ENCODE peak calls at places on chromosomes 12 and 14, in eight cellular contexts. M is GM12878, N is tibial nerve, E is suprapubic skin, T is A549, Z is transverse colon, B is esophagus muscularis mucosa, F is stomach. Y is an unnamed sample.

GRCh38 chr14:80658733-80659132 is 282.8 kb downstream of the CEP128 start:
- DNase-seq in M (no peak), N (no peak), E (no peak), T (no peak), Z (no peak), B (no peak), F (no peak), Y (no peak)

GRCh38 chr12:109822951-109823411 is 10.2 kb downstream of the TRPV4 start:
- DNase-seq in M (no peak), N (no peak), E (no peak), T (no peak), Z (no peak), B (no peak), F (peak; percentile 78), Y (no peak)

GRCh38 chr12:2804390-2805145 is 7.9 kb upstream of the ITFG2 start:
- DNase-seq in M (no peak), N (peak; percentile 23), E (no peak), T (no peak), Z (no peak), B (no peak), F (no peak), Y (no peak)

GRCh38 chr14:103607039-103607668 is 21.9 kb upstream of the KLC1 start:
- DNase-seq in M (peak; percentile 62), N (peak; percentile 74), E (peak; percentile 86), T (no peak), Z (peak; percentile 81), B (peak; percentile 96), F (peak; percentile 52), Y (peak; percentile 69)

GRCh38 chr12:31323466-31324115 is 2.4 kb downstream of the SINHCAF start:
- DNase-seq in M (no peak), N (peak; percentile 9), E (peak; percentile 82), T (peak; percentile 30), Z (peak; percentile 57), B (peak; percentile 92), F (peak; percentile 51), Y (peak; percentile 65)

GRCh38 chr12:65836419-65837197 is 12.3 kb downstream of the HMGA2 start:
- DNase-seq in M (no peak), N (no peak), E (no peak), T (no peak), Z (no peak), B (no peak), F (no peak), Y (no peak)

GRCh38 chr12:130162267-130162666 is at the start of gene FZD10:
- DNase-seq in M (no peak), N (peak; percentile 32), E (no peak), T (no peak), Z (peak; percentile 26), B (no peak), F (no peak), Y (peak; percentile 93)

GRCh38 chr12:116201908-116202307 is 75.6 kb downstream of the MED13L start:
- DNase-seq in M (no peak), N (no peak), E (no peak), T (no peak), Z (no peak), B (no peak), F (no peak), Y (no peak)

GRCh38 chr12:53989227-53990113 is 4.5 kb downstream of the HOXC10 start:
- DNase-seq in M (peak; percentile 34), N (no peak), E (no peak), T (peak; percentile 69), Z (no peak), B (no peak), F (no peak), Y (no peak)

GRCh38 chr12:110995016-110995415 is 74.6 kb upstream of the MYL2 start:
- DNase-seq in M (no peak), N (no peak), E (no peak), T (no peak), Z (no peak), B (no peak), F (no peak), Y (no peak)

GRCh38 chr12:118103601-118104382 is at the start of gene VSIG10:
- DNase-seq in M (no peak), N (peak; percentile 23), E (peak; percentile 85), T (peak; percentile 88), Z (peak; percentile 89), B (no peak), F (peak; percentile 86), Y (peak; percentile 89)

GRCh38 chr12:4562034-4562657 is at the start of gene DYRK4:
- DNase-seq in M (no peak), N (peak; percentile 62), E (no peak), T (no peak), Z (peak; percentile 92), B (no peak), F (peak; percentile 81), Y (peak; percentile 89)

GRCh38 chr12:75705749-75706719 is 194.6 kb upstream of the KRR1 start:
- DNase-seq in M (no peak), N (peak; percentile 31), E (no peak), T (no peak), Z (no peak), B (no peak), F (no peak), Y (no peak)

GRCh38 chr14:49962616-49963015 is 69.7 kb downstream of the ARF6 start:
- DNase-seq in M (no peak), N (no peak), E (no peak), T (no peak), Z (peak; percentile 75), B (no peak), F (peak; percentile 55), Y (no peak)

GRCh38 chr12:57461904-57462306 is 2.3 kb downstream of the GLI1 start:
- DNase-seq in M (no peak), N (no peak), E (no peak), T (no peak), Z (no peak), B (no peak), F (no peak), Y (no peak)

GRCh38 chr14:89418452-89418851 is 1.4 kb upstream of the FOXN3 start:
- DNase-seq in M (no peak), N (no peak), E (no peak), T (no peak), Z (peak; percentile 28), B (no peak), F (no peak), Y (no peak)

GRCh38 chr12:53995311-53996187 is 4.4 kb upstream of the HOXC9 start:
- DNase-seq in M (no peak), N (no peak), E (no peak), T (no peak), Z (no peak), B (no peak), F (peak; percentile 40), Y (no peak)

GRCh38 chr12:78096909-78097597 is 266.4 kb downstream of the NAV3 start:
- DNase-seq in M (no peak), N (no peak), E (no peak), T (no peak), Z (no peak), B (no peak), F (no peak), Y (no peak)

GRCh38 chr14:99038401-99038800 is 233.6 kb downstream of the BCL11B start:
- DNase-seq in M (no peak), N (no peak), E (no peak), T (no peak), Z (no peak), B (no peak), F (peak; percentile 17), Y (no peak)

GRCh38 chr14:47790477-47790876 is 115.1 kb upstream of the MDGA2 start:
- DNase-seq in M (no peak), N (no peak), E (no peak), T (no peak), Z (no peak), B (no peak), F (no peak), Y (no peak)

GRCh38 chr12:29230800-29231560 is 81.9 kb downstream of the FAR2 start:
- DNase-seq in M (no peak), N (no peak), E (no peak), T (no peak), Z (no peak), B (no peak), F (no peak), Y (no peak)

GRCh38 chr12:47188576-47189441 is 109.0 kb upstream of the AMIGO2 start:
- DNase-seq in M (no peak), N (peak; percentile 32), E (no peak), T (no peak), Z (no peak), B (no peak), F (no peak), Y (peak; percentile 57)
- TF ChIP-seq EP300 in M (no peak), N (no peak), E (no peak), T (no peak), Z (no peak), B (no peak), F (no peak), Y (no peak)

GRCh38 chr12:22656835-22657234 is 31.9 kb downstream of the ETNK1 start:
- DNase-seq in M (no peak), N (no peak), E (no peak), T (no peak), Z (no peak), B (no peak), F (no peak), Y (no peak)

GRCh38 chr12:22656376-22656775 is 31.4 kb downstream of the ETNK1 start:
- DNase-seq in M (no peak), N (no peak), E (no peak), T (no peak), Z (no peak), B (no peak), F (no peak), Y (no peak)

GRCh38 chr12:22648668-22649067 is 23.7 kb downstream of the ETNK1 start:
- DNase-seq in M (no peak), N (no peak), E (no peak), T (no peak), Z (no peak), B (no peak), F (no peak), Y (no peak)

GRCh38 chr12:22653790-22654189 is 28.8 kb downstream of the ETNK1 start:
- DNase-seq in M (no peak), N (no peak), E (no peak), T (no peak), Z (no peak), B (no peak), F (no peak), Y (no peak)

GRCh38 chr12:22653075-22653474 is 28.1 kb downstream of the ETNK1 start:
- DNase-seq in M (no peak), N (no peak), E (no peak), T (no peak), Z (no peak), B (no peak), F (no peak), Y (no peak)
- TF ChIP-seq EP300 in M (no peak), N (no peak), E (no peak), T (no peak), Z (no peak), B (no peak), F (no peak), Y (no peak)

GRCh38 chr12:67025543-67026114 is 243.5 kb upstream of the CAND1 start:
- DNase-seq in M (no peak), N (peak; percentile 33), E (no peak), T (peak; percentile 71), Z (peak; percentile 35), B (no peak), F (peak; percentile 35), Y (no peak)
- TF ChIP-seq EP300 in M (no peak), N (no peak), E (no peak), T (no peak), Z (no peak), B (no peak), F (no peak), Y (no peak)

DNA sequence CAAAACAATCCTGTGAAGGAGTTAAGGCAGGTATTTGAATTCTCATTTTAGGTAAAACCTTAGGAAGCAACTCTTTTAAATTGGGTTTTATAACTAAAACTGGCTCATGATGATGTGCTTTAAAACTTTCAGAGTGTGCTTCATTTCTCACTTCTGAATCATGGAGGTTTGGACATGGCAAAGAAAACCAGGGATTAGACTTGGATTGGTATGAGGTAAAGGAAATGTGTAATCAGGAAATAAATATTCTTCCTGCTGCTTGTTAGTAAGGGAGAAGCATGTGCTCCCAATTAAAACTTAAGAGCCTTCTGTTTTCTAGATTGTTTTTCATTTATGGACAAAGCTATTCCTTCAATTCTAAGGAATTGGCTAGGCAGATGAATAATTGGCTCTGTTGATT is 57.4 kb downstream of the FBXO33 start:
- DNase-seq in M (no peak), N (no peak), E (no peak), T (no peak), Z (no peak), B (no peak), F (no peak), Y (no peak)
- TF ChIP-seq EP300 in M (no peak), N (no peak), E (no peak), T (no peak), Z (no peak), B (no peak), F (no peak), Y (no peak)

Y was measured in upper lobe of left lung.